ENCODE peak calls at places on chromosomes 16 and 17, in ten cellular contexts. A is pancreas, X is PC-3, K is lower leg skin, S is A549, D is heart right ventricle, V is OCI-LY7, Q is tibial artery, P is BE2C, G is GM12864. N is an unnamed sample.

GRCh38 chr17:18181358-18181757 is 2.3 kb upstream of the ALKBH5 start:
- DNase-seq in D (no peak), Q (no peak), A (no peak), X (peak; percentile 70), V (no peak), G (no peak), S (no peak), K (no peak), P (no peak), N (no peak)

GRCh38 chr16:70726869-70727494 is 41.1 kb upstream of the MTSS2 start:
- DNase-seq in S (no peak), A (no peak), G (no peak), P (no peak), X (no peak), K (no peak), D (peak; percentile 53), V (no peak), Q (no peak), N (no peak)

GRCh38 chr17:66547170-66547865 is 244.9 kb downstream of the PRKCA start:
- DNase-seq in X (peak; percentile 85), P (no peak), G (no peak), D (no peak), V (no peak), K (no peak), Q (no peak), S (peak; percentile 73), A (no peak), N (no peak)

GRCh38 chr16:58471209-58471975 is 28.6 kb upstream of the NDRG4 start:
- DNase-seq in Q (no peak), P (no peak), X (no peak), V (peak; percentile 42), A (no peak), G (no peak), D (no peak), S (no peak), K (no peak), N (no peak)

GRCh38 chr16:14354561-14355351 is 275.3 kb downstream of the PARN start:
- DNase-seq in K (no peak), X (no peak), Q (no peak), G (peak; percentile 99), P (no peak), A (no peak), D (no peak), S (peak; percentile 49), V (peak; percentile 97), N (no peak)

GRCh38 chr17:58306131-58306951 is 22.3 kb downstream of the TSPOAP1 start:
- DNase-seq in D (no peak), V (no peak), G (no peak), X (no peak), Q (no peak), K (no peak), S (no peak), P (no peak), A (no peak), N (no peak)

GRCh38 chr16:83952587-83952939 is 477 bp upstream of the OSGIN1 start:
- DNase-seq in P (no peak), X (peak; percentile 74), Q (no peak), D (no peak), K (peak; percentile 21), V (no peak), G (no peak), S (no peak), A (no peak), N (peak; percentile 23)

GRCh38 chr17:38844261-38844757 is 9.2 kb downstream of the RPL23 start:
- DNase-seq in P (no peak), K (no peak), V (peak; percentile 37), A (no peak), D (no peak), S (no peak), X (no peak), G (no peak), Q (peak; percentile 80), N (no peak)

GRCh38 chr17:64920026-64920418 is 744 bp upstream of the LRRC37A3 start:
- DNase-seq in G (no peak), S (peak; percentile 35), X (peak; percentile 34), D (no peak), A (peak; percentile 17), V (no peak), P (no peak), Q (no peak), K (no peak), N (no peak)
- H3K4me3 ChIP-seq in G (peak overlapping the region; percentile 68), S (peak overlapping the region; percentile 52), X (peak overlapping the region; percentile 79), D (peak overlapping the region; percentile 72), A (peak overlapping the region; percentile 61), V (peak overlapping the region; percentile 68), P (peak overlapping the region; percentile 65), Q (peak overlapping the region; percentile 58), K (no peak overlapping the region), N (peak overlapping the region; percentile 66)

GRCh38 chr17:3962217-3963069 is 1.8 kb downstream of the ATP2A3 start:
- DNase-seq in A (no peak), V (peak; percentile 62), K (no peak), S (no peak), G (no peak), D (no peak), X (no peak), Q (no peak), P (no peak), N (no peak)

GRCh38 chr17:3964203-3965122 is at the start of gene ATP2A3:
- DNase-seq in D (peak; percentile 57), Q (no peak), P (no peak), K (no peak), V (peak; percentile 82), X (no peak), G (no peak), S (no peak), A (no peak), N (no peak)

GRCh38 chr17:3961564-3962047 is 2.6 kb downstream of the ATP2A3 start:
- DNase-seq in X (no peak), A (no peak), Q (no peak), K (no peak), S (no peak), P (no peak), G (peak; percentile 70), D (no peak), V (peak; percentile 97), N (no peak)

GRCh38 chr17:3965123-3965800 is 1.0 kb upstream of the ATP2A3 start:
- DNase-seq in A (peak; percentile 69), V (peak; percentile 87), Q (peak; percentile 77), K (peak; percentile 59), P (peak; percentile 37), D (peak; percentile 60), S (peak; percentile 83), X (peak; percentile 54), G (no peak), N (no peak)

GRCh38 chr17:3963214-3964201 is 729 bp downstream of the ATP2A3 start:
- DNase-seq in A (no peak), X (no peak), D (no peak), S (no peak), V (peak; percentile 95), P (no peak), K (no peak), Q (no peak), G (no peak), N (no peak)
- TF ChIP-seq CTCF in A (no peak), X (no peak), D (no peak), S (no peak), V (no peak), P (no peak), K (no peak), Q (no peak), G (no peak), N (no peak)

GRCh38 chr17:45427181-45427835 is 5.4 kb downstream of the ARHGAP27 start:
- DNase-seq in A (no peak), S (no peak), K (no peak), V (no peak), P (no peak), G (no peak), X (no peak), D (no peak), Q (no peak), N (no peak)

GRCh38 chr17:45428050-45428953 is 4.4 kb downstream of the ARHGAP27 start:
- DNase-seq in D (peak; percentile 76), A (peak; percentile 54), X (peak; percentile 87), Q (no peak), P (peak; percentile 78), G (no peak), V (peak; percentile 81), S (peak; percentile 83), K (no peak), N (no peak)

GRCh38 chr17:45430006-45430737 is 2.5 kb downstream of the ARHGAP27 start:
- DNase-seq in S (no peak), Q (no peak), X (no peak), P (no peak), D (no peak), A (no peak), G (no peak), V (no peak), K (no peak), N (no peak)

GRCh38 chr17:45429338-45430005 is 3.2 kb downstream of the ARHGAP27 start:
- DNase-seq in G (no peak), Q (no peak), X (no peak), K (no peak), A (no peak), V (no peak), D (no peak), S (no peak), P (no peak), N (no peak)

DNA sequence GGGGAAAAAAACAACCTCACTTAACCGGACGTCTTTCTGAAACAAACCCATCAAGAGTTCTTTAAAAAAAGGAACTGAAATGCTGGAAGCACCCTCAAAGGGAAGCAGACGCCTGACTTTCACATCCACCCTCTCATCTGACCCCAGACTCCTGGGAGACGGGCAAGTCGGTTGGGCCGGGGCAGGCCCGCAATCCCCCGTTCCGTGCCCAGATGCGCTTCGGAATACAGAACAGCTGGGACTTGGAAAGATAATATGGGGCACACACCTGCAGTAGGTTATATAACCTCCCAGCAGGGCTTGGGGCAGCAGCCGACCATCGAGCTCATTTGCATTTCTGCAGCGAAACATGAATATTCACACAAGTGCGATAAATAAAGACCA is 3.7 kb downstream of the ARHGAP27 start:
- DNase-seq in G (no peak), S (no peak), X (no peak), D (no peak), A (no peak), V (peak; percentile 60), Q (no peak), K (no peak), P (no peak), N (no peak)
- H3K4me3 ChIP-seq in G (peak overlapping the region; percentile 37), S (no peak overlapping the region), X (no peak overlapping the region), D (no peak overlapping the region), A (no peak overlapping the region), V (peak overlapping the region; percentile 49), Q (no peak overlapping the region), K (no peak overlapping the region), P (no peak overlapping the region), N (no peak overlapping the region)

GRCh38 chr16:646679-647172 is 2.4 kb upstream of the WDR90 start:
- DNase-seq in A (no peak), V (no peak), X (no peak), Q (no peak), D (no peak), P (no peak), G (no peak), K (no peak), S (no peak), N (no peak)

GRCh38 chr16:648786-649589 is at the start of gene WDR90:
- DNase-seq in X (peak; percentile 69), D (peak; percentile 94), S (peak; percentile 94), V (peak; percentile 94), G (peak; percentile 69), Q (peak; percentile 94), A (peak; percentile 91), K (peak; percentile 87), P (peak; percentile 97), N (no peak)

GRCh38 chr16:649646-650045 is 481 bp downstream of the WDR90 start:
- DNase-seq in K (no peak), P (no peak), X (no peak), A (no peak), Q (no peak), D (no peak), S (no peak), G (no peak), V (peak; percentile 30), N (no peak)

GRCh38 chr16:647173-647902 is 1.8 kb upstream of the WDR90 start:
- DNase-seq in D (no peak), A (no peak), P (no peak), S (no peak), X (no peak), K (no peak), G (no peak), Q (no peak), V (no peak), N (no peak)

GRCh38 chr16:648071-648785 is 937 bp upstream of the WDR90 start:
- DNase-seq in S (peak; percentile 54), V (peak; percentile 75), X (no peak), A (peak; percentile 85), K (no peak), D (no peak), P (peak; percentile 79), Q (no peak), G (no peak), N (no peak)
- TF ChIP-seq CTCF in S (peak; percentile 38), V (peak; percentile 87), X (peak; percentile 41), A (peak; percentile 30), K (no peak), D (peak; percentile 24), P (peak; percentile 65), Q (no peak), G (peak; percentile 75), N (peak; percentile 55)

N was measured in epithelial cell of proximal tubule.